ENCODE peak calls at places on chromosomes 11 and 22, in six cellular contexts. One of them, this sample, is unnamed.
A peak's percentile ranks its signal among the peaks of the same experiment; 100 is the strongest.

GRCh38 chr11:23995891-23996290 is 501.0 kb upstream of the LUZP2 start:
- DNase-seq in cardiac fibroblast: no peak
- DNase-seq in RPMI7951: no peak
- DNase-seq in HFFc6: no peak
- DNase-seq in activated CD4-positive, alpha-beta T cell treated with anti-CD3 and anti-CD28 coated beads for 36 hours: no peak
- DNase-seq in lower leg skin: no peak
- DNase-seq in this sample: peak; percentile 43

GRCh38 chr11:23765862-23766261 is 731.0 kb upstream of the LUZP2 start:
- DNase-seq in cardiac fibroblast: peak; percentile 5
- DNase-seq in RPMI7951: peak; percentile 8
- DNase-seq in HFFc6: peak; percentile 40
- DNase-seq in activated CD4-positive, alpha-beta T cell treated with anti-CD3 and anti-CD28 coated beads for 36 hours: no peak
- DNase-seq in lower leg skin: no peak
- DNase-seq in this sample: no peak

GRCh38 chr11:10414659-10415058 is 40.4 kb upstream of the AMPD3 start:
- DNase-seq in cardiac fibroblast: peak; percentile 80
- DNase-seq in RPMI7951: peak; percentile 60
- DNase-seq in HFFc6: no peak
- DNase-seq in activated CD4-positive, alpha-beta T cell treated with anti-CD3 and anti-CD28 coated beads for 36 hours: no peak
- DNase-seq in lower leg skin: peak; percentile 49
- DNase-seq in this sample: no peak

GRCh38 chr11:104524276-104524675 is 360.3 kb upstream of the PDGFD start:
- DNase-seq in cardiac fibroblast: peak; percentile 17
- DNase-seq in RPMI7951: no peak
- DNase-seq in HFFc6: no peak
- DNase-seq in activated CD4-positive, alpha-beta T cell treated with anti-CD3 and anti-CD28 coated beads for 36 hours: no peak
- DNase-seq in lower leg skin: no peak
- DNase-seq in this sample: peak; percentile 69

GRCh38 chr11:69049490-69049867 is 747 bp downstream of the TPCN2 start:
- DNase-seq in cardiac fibroblast: no peak
- DNase-seq in RPMI7951: no peak
- DNase-seq in HFFc6: no peak
- DNase-seq in activated CD4-positive, alpha-beta T cell treated with anti-CD3 and anti-CD28 coated beads for 36 hours: peak; percentile 49
- DNase-seq in lower leg skin: no peak
- DNase-seq in this sample: no peak

GRCh38 chr11:7918141-7918540 is 12.9 kb downstream of the OR10A6 start:
- DNase-seq in cardiac fibroblast: no peak
- DNase-seq in RPMI7951: no peak
- DNase-seq in HFFc6: no peak
- DNase-seq in activated CD4-positive, alpha-beta T cell treated with anti-CD3 and anti-CD28 coated beads for 36 hours: no peak
- DNase-seq in lower leg skin: no peak
- DNase-seq in this sample: no peak

GRCh38 chr11:119810478-119811232 is 81.7 kb upstream of the NECTIN1 start:
- DNase-seq in cardiac fibroblast: no peak
- DNase-seq in RPMI7951: peak; percentile 35
- DNase-seq in HFFc6: no peak
- DNase-seq in activated CD4-positive, alpha-beta T cell treated with anti-CD3 and anti-CD28 coated beads for 36 hours: no peak
- DNase-seq in lower leg skin: no peak
- DNase-seq in this sample: no peak

GRCh38 chr22:30195245-30196140 is 51.1 kb downstream of the LIF start:
- DNase-seq in cardiac fibroblast: no peak
- DNase-seq in RPMI7951: peak; percentile 79
- DNase-seq in HFFc6: no peak
- DNase-seq in activated CD4-positive, alpha-beta T cell treated with anti-CD3 and anti-CD28 coated beads for 36 hours: peak; percentile 35
- DNase-seq in lower leg skin: no peak
- DNase-seq in this sample: no peak

GRCh38 chr11:76313913-76314740 is 66.8 kb downstream of the THAP12 start:
- DNase-seq in cardiac fibroblast: peak; percentile 20
- DNase-seq in RPMI7951: no peak
- DNase-seq in HFFc6: no peak
- DNase-seq in activated CD4-positive, alpha-beta T cell treated with anti-CD3 and anti-CD28 coated beads for 36 hours: no peak
- DNase-seq in lower leg skin: no peak
- DNase-seq in this sample: no peak

GRCh38 chr11:128520886-128521696 is 66.3 kb downstream of the ETS1 start:
- DNase-seq in cardiac fibroblast: no peak
- DNase-seq in RPMI7951: no peak
- DNase-seq in HFFc6: no peak
- DNase-seq in activated CD4-positive, alpha-beta T cell treated with anti-CD3 and anti-CD28 coated beads for 36 hours: no peak
- DNase-seq in lower leg skin: no peak
- DNase-seq in this sample: no peak

GRCh38 chr11:75939992-75940391 is 125.0 kb downstream of the UVRAG start:
- DNase-seq in cardiac fibroblast: no peak
- DNase-seq in RPMI7951: no peak
- DNase-seq in HFFc6: no peak
- DNase-seq in activated CD4-positive, alpha-beta T cell treated with anti-CD3 and anti-CD28 coated beads for 36 hours: no peak
- DNase-seq in lower leg skin: no peak
- DNase-seq in this sample: no peak

GRCh38 chr11:75432911-75433321 is at the start of gene KLHL35:
- DNase-seq in cardiac fibroblast: no peak
- DNase-seq in RPMI7951: no peak
- DNase-seq in HFFc6: no peak
- DNase-seq in activated CD4-positive, alpha-beta T cell treated with anti-CD3 and anti-CD28 coated beads for 36 hours: no peak
- DNase-seq in lower leg skin: no peak
- DNase-seq in this sample: no peak

GRCh38 chr22:45881524-45881875 is 95.5 kb downstream of the WNT7B start:
- DNase-seq in cardiac fibroblast: no peak
- DNase-seq in RPMI7951: no peak
- DNase-seq in HFFc6: no peak
- DNase-seq in activated CD4-positive, alpha-beta T cell treated with anti-CD3 and anti-CD28 coated beads for 36 hours: peak; percentile 2
- DNase-seq in lower leg skin: no peak
- DNase-seq in this sample: no peak

GRCh38 chr11:75966546-75967287 is 151.7 kb downstream of the UVRAG start:
- DNase-seq in cardiac fibroblast: peak; percentile 89
- DNase-seq in RPMI7951: peak; percentile 88
- DNase-seq in HFFc6: peak; percentile 74
- DNase-seq in activated CD4-positive, alpha-beta T cell treated with anti-CD3 and anti-CD28 coated beads for 36 hours: no peak
- DNase-seq in lower leg skin: no peak
- DNase-seq in this sample: no peak

GRCh38 chr11:70445605-70446004 is 47.3 kb downstream of the CTTN start:
- DNase-seq in cardiac fibroblast: no peak
- DNase-seq in RPMI7951: no peak
- DNase-seq in HFFc6: no peak
- DNase-seq in activated CD4-positive, alpha-beta T cell treated with anti-CD3 and anti-CD28 coated beads for 36 hours: no peak
- DNase-seq in lower leg skin: no peak
- DNase-seq in this sample: no peak